ENCODE peak calls at places on chromosomes 4 and X, in nine cellular contexts. S, Q, F, W, P, R, C, Y and O are unnamed samples.

GRCh38 chr4:96913437-96914075 is 1073.7 kb downstream of the PDHA2 start:
- DNase-seq in W (no peak), P (peak), F (no peak), S (peak), C (no peak), Y (no peak), R (peak), Q (no peak), O (no peak)

GRCh38 chrX:109281478-109282275 is 200.2 kb downstream of the GUCY2F start:
- DNase-seq in W (no peak), F (peak), C (no peak), P (peak), Q (peak), S (no peak), Y (no peak), R (peak), O (no peak)

GRCh38 chrX:11451133-11451532 is 157.9 kb downstream of the AMELX start:
- DNase-seq in W (no peak), S (no peak), Q (no peak), F (no peak), R (no peak), C (no peak), P (no peak), Y (no peak), O (no peak)

GRCh38 chr4:154982187-154983047 is 201.3 kb downstream of the RBM46 start:
- DNase-seq in C (peak), F (peak), W (no peak), Y (no peak), P (peak), S (peak), Q (peak), R (peak), O (peak)

GRCh38 chr4:111475001-111475400 is 670.3 kb upstream of the FAM241A start:
- DNase-seq in C (no peak), W (no peak), S (peak), Q (peak), F (no peak), P (peak), Y (no peak), R (peak), O (no peak)

GRCh38 chrX:107747596-107748161 is 27.9 kb downstream of the TSC22D3 start:
- DNase-seq in R (peak), C (no peak), S (no peak), Q (peak), F (no peak), Y (no peak), W (peak), P (peak), O (no peak)

GRCh38 chr4:148883891-148884290 is 441.7 kb upstream of the NR3C2 start:
- DNase-seq in S (no peak), Q (no peak), W (no peak), R (no peak), F (no peak), Y (no peak), C (no peak), P (no peak), O (no peak)

GRCh38 chr4:27278615-27279014 is 418.0 kb downstream of the STIM2 start:
- DNase-seq in Q (no peak), Y (no peak), C (no peak), W (no peak), R (no peak), S (peak), P (no peak), F (peak), O (no peak)

GRCh38 chr4:139555705-139556070 is 331 bp downstream of the SETD7 start:
- DNase-seq in F (no peak), W (no peak), C (peak), Y (no peak), Q (peak), S (no peak), R (no peak), P (no peak), O (no peak)

GRCh38 chr4:5566526-5566925 is 141.8 kb downstream of the EVC2 start:
- DNase-seq in Y (no peak), P (no peak), R (no peak), W (no peak), S (no peak), F (no peak), C (no peak), Q (no peak), O (no peak)

GRCh38 chr4:147194107-147194506 is 248.4 kb upstream of the TTC29 start:
- DNase-seq in P (no peak), Q (no peak), F (no peak), C (peak), W (no peak), Y (no peak), S (no peak), R (peak), O (no peak)

GRCh38 chrX:112867570-112867969 is 26.9 kb upstream of the AMOT start:
- DNase-seq in Y (no peak), R (no peak), W (no peak), S (no peak), C (no peak), P (no peak), F (no peak), Q (no peak), O (no peak)

GRCh38 chr4:140718240-140718639 is 37.9 kb downstream of the TBC1D9 start:
- DNase-seq in Y (no peak), F (no peak), W (peak), P (no peak), S (no peak), C (no peak), Q (no peak), R (peak), O (peak)

GRCh38 chr4:104015680-104016079 is 295.9 kb upstream of the TACR3 start:
- DNase-seq in Q (no peak), P (peak), W (no peak), C (no peak), F (no peak), R (peak), S (no peak), Y (no peak), O (no peak)

GRCh38 chr4:7451800-7452199 is 17.1 kb upstream of the PSAPL1 start:
- DNase-seq in S (no peak), Q (no peak), P (no peak), W (no peak), Y (no peak), C (no peak), F (no peak), R (no peak), O (no peak)

GRCh38 chr4:103753868-103754653 is 34.3 kb upstream of the TACR3 start:
- DNase-seq in F (no peak), R (no peak), P (no peak), S (no peak), C (peak), W (no peak), Y (no peak), Q (no peak), O (no peak)

GRCh38 chr4:26372525-26373172 is 51.8 kb downstream of the RBPJ start:
- DNase-seq in F (peak), R (peak), W (peak), S (peak), Q (no peak), P (peak), Y (peak), C (no peak), O (peak)

GRCh38 chr4:158805628-158806471 is 37.0 kb downstream of the FNIP2 start:
- DNase-seq in S (no peak), Y (no peak), R (no peak), F (no peak), C (no peak), W (peak), P (peak), Q (no peak), O (no peak)

GRCh38 chr4:102429553-102429952 is 71.6 kb upstream of the NFKB1 start:
- DNase-seq in R (peak), C (no peak), P (no peak), S (peak), W (peak), Q (no peak), F (no peak), Y (no peak), O (peak)

GRCh38 chrX:150436200-150436599 is 73.1 kb downstream of the MAMLD1 start:
- DNase-seq in C (no peak), Q (no peak), W (peak), F (no peak), S (no peak), R (no peak), P (no peak), Y (no peak), O (no peak)

GRCh38 chrX:12949927-12950656 is 24.8 kb upstream of the TMSB4X start:
- DNase-seq in Y (peak), R (peak), F (peak), Q (peak), S (no peak), C (peak), P (peak), W (peak), O (peak)

GRCh38 chr4:76690091-76690905 is 207.6 kb downstream of the SOWAHB start:
- DNase-seq in Q (peak), R (no peak), F (no peak), P (no peak), Y (no peak), W (peak), S (no peak), C (no peak), O (no peak)

GRCh38 chr4:11783588-11783987 is 354.9 kb upstream of the HS3ST1 start:
- DNase-seq in S (no peak), Q (no peak), Y (no peak), F (no peak), R (no peak), P (no peak), C (no peak), W (no peak), O (no peak)

GRCh38 chr4:79442422-79442821 is 34.4 kb upstream of the GK2 start:
- DNase-seq in P (no peak), W (no peak), S (no peak), C (no peak), F (no peak), Q (no peak), Y (no peak), R (peak), O (no peak)

GRCh38 chr4:147567276-147567675 is 49.9 kb upstream of the TMEM184C start:
- DNase-seq in S (no peak), Q (no peak), R (no peak), Y (no peak), F (no peak), C (no peak), W (no peak), P (no peak), O (no peak)

GRCh38 chrX:94524867-94525266 is 850.9 kb downstream of the FAM133A start:
- DNase-seq in R (no peak), Y (no peak), C (no peak), S (no peak), F (peak), P (no peak), W (no peak), Q (no peak), O (no peak)

GRCh38 chr4:135777386-135777785 is 1575.8 kb upstream of the PABPC4L start:
- DNase-seq in S (no peak), Y (no peak), P (no peak), Q (no peak), C (no peak), R (no peak), F (no peak), W (no peak), O (no peak)

GRCh38 chr4:82691431-82691830 is 107.2 kb downstream of the SCD5 start:
- DNase-seq in Q (no peak), Y (no peak), C (no peak), P (no peak), S (no peak), F (no peak), R (no peak), W (no peak), O (no peak)

GRCh38 chrX:13194291-13195103 is 125.4 kb downstream of the ATXN3L start:
- DNase-seq in P (no peak), S (no peak), C (no peak), R (no peak), Y (no peak), Q (no peak), W (no peak), F (no peak), O (no peak)

GRCh38 chr4:140012688-140013087 is 141.3 kb downstream of the MAML3 start:
- DNase-seq in W (peak), R (peak), Y (peak), C (no peak), P (peak), S (peak), F (peak), Q (peak), O (peak)